ENCODE peak calls at places on chromosomes 12 and 14, in four cellular contexts. W is GM12878, K is endothelial cell of umbilical vein, S is HepG2. B is an unnamed sample.

GRCh38 chr12:30822385-30823139 is 67.8 kb upstream of the CAPRIN2 start:
- DNase-seq in W (no peak), K (peak; percentile 56), S (no peak), B (peak; percentile 75)

GRCh38 chr14:66043921-66044320 is 442.2 kb upstream of the CCDC196 start:
- DNase-seq in W (no peak), K (peak; percentile 12), S (no peak), B (no peak)

GRCh38 chr14:106586098-106586704 is 1059.8 kb downstream of the TMEM121 start:
- DNase-seq in W (no peak), K (no peak), S (peak; percentile 37), B (peak; percentile 46)

GRCh38 chr12:19220861-19221466 is 91.4 kb downstream of the PLEKHA5 start:
- DNase-seq in W (no peak), K (no peak), S (no peak), B (no peak)

GRCh38 chr12:98064501-98064900 is 450.9 kb upstream of the TMPO start:
- DNase-seq in W (no peak), K (no peak), S (no peak), B (no peak)

GRCh38 chr12:95774311-95775045 is 16.1 kb downstream of the NTN4 start:
- DNase-seq in W (no peak), K (no peak), S (no peak), B (no peak)

GRCh38 chr14:97943619-97944018 is 1146.4 kb downstream of the VRK1 start:
- DNase-seq in W (no peak), K (no peak), S (no peak), B (no peak)

GRCh38 chr12:55830601-55831406 is 1.4 kb upstream of the DNAJC14 start:
- DNase-seq in W (no peak), K (peak; percentile 76), S (peak; percentile 45), B (peak; percentile 68)

GRCh38 chr12:105921872-105922669 is 216.7 kb downstream of the NUAK1 start:
- DNase-seq in W (no peak), K (no peak), S (no peak), B (no peak)

GRCh38 chr12:114625294-114625851 is 58.6 kb downstream of the TBX3 start:
- DNase-seq in W (no peak), K (peak; percentile 29), S (peak; percentile 74), B (peak; percentile 66)

GRCh38 chr14:59026086-59026485 is 162.4 kb upstream of the DAAM1 start:
- DNase-seq in W (no peak), K (no peak), S (no peak), B (no peak)

GRCh38 chr14:85528882-85529585 is 910 bp upstream of the FLRT2 start:
- DNase-seq in W (no peak), K (peak; percentile 83), S (no peak), B (no peak)

GRCh38 chr12:53530920-53531319 is 23.6 kb upstream of the NPFF start:
- DNase-seq in W (no peak), K (no peak), S (no peak), B (no peak)

GRCh38 chr12:88172844-88173407 is 30.8 kb downstream of the TMTC3 start:
- DNase-seq in W (no peak), K (peak; percentile 6), S (no peak), B (no peak)

GRCh38 chr14:59754256-59754655 is 116.3 kb downstream of the RTN1 start:
- DNase-seq in W (no peak), K (no peak), S (no peak), B (no peak)

GRCh38 chr12:11652351-11653040 is 3.0 kb downstream of the ETV6 start:
- DNase-seq in W (peak; percentile 71), K (peak; percentile 67), S (no peak), B (peak; percentile 85)

GRCh38 chr12:2387051-2387834 is 334.5 kb downstream of the CACNA1C start:
- DNase-seq in W (no peak), K (no peak), S (no peak), B (no peak)

GRCh38 chr14:77268989-77269595 is 1.9 kb downstream of the NGB start:
- DNase-seq in W (no peak), K (no peak), S (no peak), B (no peak)

GRCh38 chr12:61536525-61536924 is 723.7 kb upstream of the USP15 start:
- DNase-seq in W (no peak), K (no peak), S (no peak), B (no peak)

GRCh38 chr12:96208346-96208745 is 14.2 kb downstream of the ELK3 start:
- DNase-seq in W (no peak), K (peak; percentile 75), S (no peak), B (no peak)

GRCh38 chr12:27970981-27971489 is 1.5 kb downstream of the PTHLH start:
- DNase-seq in W (no peak), K (no peak), S (no peak), B (no peak)

GRCh38 chr12:98002887-98003493 is 512.4 kb upstream of the TMPO start:
- DNase-seq in W (no peak), K (peak; percentile 31), S (peak; percentile 36), B (peak; percentile 72)

GRCh38 chr12:131808744-131809371 is 19.3 kb upstream of the MMP17 start:
- DNase-seq in W (peak; percentile 7), K (no peak), S (no peak), B (peak; percentile 87)

GRCh38 chr12:52631264-52631663 is 12.9 kb upstream of the KRT73 start:
- DNase-seq in W (no peak), K (no peak), S (no peak), B (no peak)

GRCh38 chr12:4272014-4272975 is 1.3 kb upstream of the CCND2 start:
- DNase-seq in W (peak; percentile 74), K (peak; percentile 60), S (no peak), B (peak; percentile 97)

GRCh38 chr12:30847259-30847658 is 79.3 kb upstream of the TSPAN11 start:
- DNase-seq in W (peak; percentile 28), K (peak; percentile 59), S (peak; percentile 66), B (peak; percentile 80)

GRCh38 chr14:24368215-24368561 is 204 bp downstream of the NFATC4 start:
- DNase-seq in W (no peak), K (peak; percentile 9), S (no peak), B (no peak)

GRCh38 chr12:130401703-130402102 is 64.0 kb downstream of the PIWIL1 start:
- DNase-seq in W (no peak), K (no peak), S (peak; percentile 12), B (peak; percentile 39)

GRCh38 chr12:89427508-89428156 is 75.3 kb upstream of the DUSP6 start:
- DNase-seq in W (peak; percentile 7), K (no peak), S (no peak), B (peak; percentile 64)

GRCh38 chr14:21136024-21136423 is 19.8 kb downstream of the OR5AU1 start:
- DNase-seq in W (no peak), K (peak; percentile 21), S (peak; percentile 35), B (peak; percentile 34)

GRCh38 chr14:99971929-99972747 is 93.1 kb upstream of the EVL start:
- DNase-seq in W (no peak), K (no peak), S (no peak), B (peak; percentile 55)

GRCh38 chr14:99968931-99969330 is 96.3 kb upstream of the EVL start:
- DNase-seq in W (no peak), K (no peak), S (no peak), B (no peak)

GRCh38 chr14:99972748-99973466 is 92.3 kb upstream of the EVL start:
- DNase-seq in W (no peak), K (peak; percentile 31), S (no peak), B (peak; percentile 31)

GRCh38 chr14:99969673-99970322 is 95.4 kb upstream of the EVL start:
- DNase-seq in W (no peak), K (no peak), S (no peak), B (no peak)

DNA sequence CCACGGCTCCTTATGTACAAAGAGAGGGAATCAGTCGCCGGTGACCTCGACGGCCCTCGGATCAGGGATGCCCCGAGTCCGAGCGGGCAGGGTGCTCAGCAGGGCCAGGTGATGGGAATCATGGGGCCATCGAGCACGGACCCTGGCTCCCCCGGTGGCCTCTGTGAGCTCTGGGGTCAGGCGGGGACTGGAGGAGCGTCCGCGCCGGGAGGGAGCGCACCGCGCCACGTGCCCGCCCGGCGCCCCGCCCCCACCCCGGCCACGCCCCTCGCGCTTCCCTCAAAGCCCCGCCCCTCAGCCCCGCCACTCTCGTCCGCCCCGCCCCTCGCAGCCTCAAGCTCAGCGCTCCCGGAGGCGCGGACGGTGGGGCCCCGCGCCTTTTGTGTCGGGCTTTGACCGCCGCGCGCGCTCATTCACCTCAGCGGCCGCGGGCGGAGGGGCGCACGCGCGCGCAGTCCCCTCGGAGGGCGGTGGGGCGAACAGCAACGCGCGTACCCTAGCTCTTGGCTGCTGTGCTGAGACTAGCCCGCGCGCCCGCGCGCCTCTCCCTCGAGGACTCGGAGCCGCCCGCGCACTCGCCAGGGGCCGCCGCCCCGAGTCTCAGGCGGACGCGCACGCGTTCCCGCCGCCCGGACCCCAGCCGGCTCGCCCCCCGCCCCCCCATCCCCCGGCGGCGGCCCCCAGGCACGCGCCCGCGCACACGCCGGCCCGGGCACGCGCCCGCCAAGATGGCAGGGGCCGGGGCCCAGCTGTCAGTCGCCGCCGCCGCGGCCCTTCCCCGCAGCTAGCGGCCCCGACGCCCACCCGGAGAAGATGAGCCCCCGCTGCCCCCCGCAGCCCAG is 93.9 kb upstream of the EVL start:
- DNase-seq in W (no peak), K (peak; percentile 85), S (peak; percentile 78), B (peak; percentile 89)
- TF ChIP-seq POLR2A in W (peak; percentile 48), K (peak; percentile 33), S (peak; percentile 74), B (peak; percentile 63)

GRCh38 chr12:71661977-71662522 is 1.6 kb downstream of the ZFC3H1 start:
- DNase-seq in W (no peak), K (peak; percentile 54), S (no peak), B (no peak)

GRCh38 chr12:71663561-71664410 is at the start of the genes THAP2 and ZFC3H1:
- DNase-seq in W (peak; percentile 99), K (peak; percentile 99), S (peak; percentile 99), B (peak; percentile 99)

GRCh38 chr12:71665109-71665476 is 992 bp downstream of the THAP2 start:
- DNase-seq in W (no peak), K (no peak), S (peak; percentile 40), B (no peak)

GRCh38 chr12:71664411-71665108 is 459 bp downstream of the THAP2 start:
- DNase-seq in W (no peak), K (no peak), S (no peak), B (no peak)

GRCh38 chr12:71662861-71663560 is 637 bp downstream of the ZFC3H1 start:
- DNase-seq in W (no peak), K (peak; percentile 67), S (peak; percentile 22), B (peak; percentile 78)
- TF ChIP-seq MAX in W (no peak), K (no peak), S (peak; percentile 11), B (no peak)

DNA sequence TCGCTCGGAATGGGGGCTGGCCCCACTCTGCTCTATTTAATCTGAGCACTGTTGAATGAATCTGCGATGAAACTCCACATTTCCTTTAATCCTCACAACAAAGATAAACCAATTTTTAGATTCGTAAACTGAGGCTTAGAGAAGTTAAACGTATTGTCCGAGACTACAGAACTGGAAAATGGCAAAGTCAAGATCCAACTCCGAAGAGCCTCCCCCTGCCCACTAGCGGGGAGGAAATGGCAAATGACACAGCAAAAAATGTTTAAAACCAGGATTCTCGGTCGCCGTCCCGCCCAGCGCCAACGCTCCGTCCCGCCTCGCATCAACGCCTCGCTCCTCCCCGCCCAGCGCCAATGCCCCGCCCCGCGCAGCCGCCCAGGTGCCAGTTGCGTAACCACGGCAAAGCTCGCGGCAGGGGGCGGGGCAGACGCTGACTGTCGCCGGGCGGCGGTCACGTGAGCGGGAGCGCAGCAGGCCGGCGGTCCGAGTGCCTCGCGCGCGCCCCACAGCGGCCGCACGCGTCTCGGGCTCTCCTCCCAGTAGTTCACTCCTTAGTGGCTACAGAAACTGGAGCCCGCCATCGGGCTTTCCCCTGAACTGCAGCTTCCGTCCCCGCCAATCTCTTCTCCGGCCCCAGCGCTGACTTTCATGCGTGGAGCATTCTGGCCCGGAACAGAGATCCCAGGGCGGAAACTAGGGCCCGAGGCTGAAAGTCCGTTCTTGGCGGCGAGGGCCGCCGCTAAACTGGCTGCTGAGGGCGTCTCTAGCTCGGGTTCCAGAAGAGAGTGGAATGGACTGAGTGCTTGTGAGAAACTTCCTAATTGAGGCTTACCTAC is 13.6 kb upstream of the LRRC23 start:
- DNase-seq in W (peak; percentile 86), K (peak; percentile 98), S (peak; percentile 88), B (peak; percentile 97)
- TF ChIP-seq POLR2A in W (peak; percentile 72), K (peak; percentile 93), S (peak; percentile 73), B (peak; percentile 72)

GRCh38 chr12:47408171-47408871 is 297.5 kb downstream of the RPAP3 start:
- DNase-seq in W (peak; percentile 40), K (peak; percentile 12), S (peak; percentile 6), B (peak; percentile 43)
- TF ChIP-seq MAX in W (no peak), K (no peak), S (no peak), B (no peak)

B was measured in NB4.